ENCODE peak calls at places on chromosomes 11 and 22, in four cellular contexts. One of them, this sample, is unnamed.
A peak's percentile ranks its signal among the peaks of the same experiment; 100 is the strongest.

GRCh38 chr11:61598886-61599868 is 18.3 kb upstream of the SYT7 start:
- DNase-seq in foreskin fibroblast: peak; percentile 37
- DNase-seq in astrocyte: peak; percentile 82
- DNase-seq in fibroblast of the aortic adventitia: peak; percentile 86
- DNase-seq in this sample: no peak

GRCh38 chr11:45400594-45400993 is 114.5 kb upstream of the SYT13 start:
- DNase-seq in astrocyte: peak; percentile 78
- DNase-seq in fibroblast of the aortic adventitia: peak; percentile 52
- DNase-seq in foreskin fibroblast: peak; percentile 88
- DNase-seq in this sample: peak; percentile 32

GRCh38 chr22:50082961-50083461 is 2.2 kb downstream of the MLC1 start:
- DNase-seq in astrocyte: no peak
- DNase-seq in fibroblast of the aortic adventitia: no peak
- DNase-seq in foreskin fibroblast: no peak
- DNase-seq in this sample: no peak

GRCh38 chr11:77619576-77620198 is 17.9 kb downstream of the CLNS1A start:
- DNase-seq in astrocyte: peak; percentile 19
- DNase-seq in fibroblast of the aortic adventitia: peak; percentile 71
- DNase-seq in foreskin fibroblast: peak; percentile 25
- DNase-seq in this sample: no peak

GRCh38 chr22:29315286-29316195 is at the start of gene RASL10A:
- DNase-seq in astrocyte: no peak
- DNase-seq in fibroblast of the aortic adventitia: no peak
- DNase-seq in foreskin fibroblast: no peak
- DNase-seq in this sample: no peak

GRCh38 chr11:128579790-128580504 is 7.4 kb downstream of the ETS1 start:
- DNase-seq in foreskin fibroblast: no peak
- DNase-seq in astrocyte: no peak
- DNase-seq in fibroblast of the aortic adventitia: no peak
- DNase-seq in this sample: no peak

GRCh38 chr11:118306556-118306955 is 2.0 kb downstream of the CD3E start:
- DNase-seq in astrocyte: no peak
- DNase-seq in fibroblast of the aortic adventitia: no peak
- DNase-seq in foreskin fibroblast: no peak
- DNase-seq in this sample: no peak

GRCh38 chr11:121367434-121367833 is 74.9 kb downstream of the SC5D start:
- DNase-seq in astrocyte: no peak
- DNase-seq in foreskin fibroblast: no peak
- DNase-seq in fibroblast of the aortic adventitia: peak; percentile 7
- DNase-seq in this sample: no peak

GRCh38 chr11:73404048-73404447 is 27.8 kb downstream of the RELT start:
- DNase-seq in astrocyte: no peak
- DNase-seq in foreskin fibroblast: peak; percentile 41
- DNase-seq in fibroblast of the aortic adventitia: peak; percentile 49
- DNase-seq in this sample: no peak

GRCh38 chr11:69137148-69137844 is 18.4 kb upstream of the SMIM38 start:
- DNase-seq in foreskin fibroblast: no peak
- DNase-seq in fibroblast of the aortic adventitia: no peak
- DNase-seq in astrocyte: no peak
- DNase-seq in this sample: no peak

GRCh38 chr11:17506314-17506713 is 29.7 kb upstream of the ABCC8 start:
- DNase-seq in fibroblast of the aortic adventitia: no peak
- DNase-seq in foreskin fibroblast: no peak
- DNase-seq in astrocyte: no peak
- DNase-seq in this sample: no peak

GRCh38 chr11:35566885-35567284 is 41.5 kb upstream of the PAMR1 start:
- DNase-seq in foreskin fibroblast: no peak
- DNase-seq in fibroblast of the aortic adventitia: no peak
- DNase-seq in astrocyte: no peak
- DNase-seq in this sample: no peak

GRCh38 chr22:23192133-23192532 is 11.8 kb downstream of the BCR start:
- DNase-seq in foreskin fibroblast: no peak
- DNase-seq in astrocyte: no peak
- DNase-seq in fibroblast of the aortic adventitia: no peak
- DNase-seq in this sample: no peak

GRCh38 chr11:61768376-61769076 is 16.1 kb downstream of the MYRF start:
- DNase-seq in fibroblast of the aortic adventitia: no peak
- DNase-seq in foreskin fibroblast: no peak
- DNase-seq in astrocyte: no peak
- DNase-seq in this sample: no peak

GRCh38 chr11:11366793-11367192 is 13.7 kb upstream of the CSNK2A3 start:
- DNase-seq in fibroblast of the aortic adventitia: peak; percentile 30
- DNase-seq in astrocyte: no peak
- DNase-seq in foreskin fibroblast: no peak
- DNase-seq in this sample: no peak

GRCh38 chr11:47616726-47617416 is 22.7 kb upstream of the C1QTNF4 start:
- DNase-seq in astrocyte: peak; percentile 52
- DNase-seq in foreskin fibroblast: peak; percentile 72
- DNase-seq in fibroblast of the aortic adventitia: peak; percentile 90
- DNase-seq in this sample: no peak

GRCh38 chr11:61607920-61608599 is 27.2 kb upstream of the SYT7 start:
- DNase-seq in fibroblast of the aortic adventitia: no peak
- DNase-seq in astrocyte: no peak
- DNase-seq in foreskin fibroblast: no peak
- DNase-seq in this sample: no peak

GRCh38 chr22:44758354-44758969 is 6.1 kb downstream of the ARHGAP8 start:
- DNase-seq in foreskin fibroblast: no peak
- DNase-seq in astrocyte: peak; percentile 58
- DNase-seq in fibroblast of the aortic adventitia: peak; percentile 70
- DNase-seq in this sample: no peak

GRCh38 chr11:74780277-74780870 is 31.7 kb downstream of the RNF169 start:
- DNase-seq in astrocyte: no peak
- DNase-seq in fibroblast of the aortic adventitia: peak; percentile 47
- DNase-seq in foreskin fibroblast: no peak
- DNase-seq in this sample: no peak

GRCh38 chr11:69661413-69661715 is 13.8 kb downstream of the LTO1 start:
- DNase-seq in astrocyte: no peak
- DNase-seq in foreskin fibroblast: no peak
- DNase-seq in fibroblast of the aortic adventitia: no peak
- DNase-seq in this sample: no peak

GRCh38 chr11:80007616-80008015 is 566.8 kb upstream of the TENM4 start:
- DNase-seq in foreskin fibroblast: no peak
- DNase-seq in astrocyte: no peak
- DNase-seq in fibroblast of the aortic adventitia: no peak
- DNase-seq in this sample: no peak

DNA sequence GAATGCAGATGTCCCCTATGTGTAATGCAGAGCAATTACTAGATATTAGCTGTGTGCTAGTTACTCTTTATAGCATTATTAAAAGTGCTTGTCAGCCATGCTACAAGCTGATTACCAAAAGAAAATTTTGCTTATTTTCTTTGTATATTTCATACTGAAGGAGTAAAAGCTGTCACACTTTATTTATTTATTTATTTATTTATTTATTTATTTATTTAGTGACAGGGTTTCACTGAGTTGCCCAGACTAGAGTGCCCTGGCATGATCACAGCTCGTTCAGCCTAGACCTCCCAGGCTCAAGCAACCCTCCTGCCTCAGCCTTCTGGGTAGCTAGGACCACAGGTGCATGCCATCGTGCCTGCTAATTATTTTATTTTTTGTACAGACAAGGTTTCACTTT is 4.3 kb upstream of the MTNR1B start:
- DNase-seq in foreskin fibroblast: no peak
- DNase-seq in astrocyte: no peak
- DNase-seq in fibroblast of the aortic adventitia: no peak
- DNase-seq in this sample: no peak
- H3K4me3 ChIP-seq in foreskin fibroblast: no peak overlapping the region
- H3K4me3 ChIP-seq in astrocyte: no peak overlapping the region
- H3K4me3 ChIP-seq in fibroblast of the aortic adventitia: no peak overlapping the region
- H3K4me3 ChIP-seq in this sample: no peak overlapping the region

DNA sequence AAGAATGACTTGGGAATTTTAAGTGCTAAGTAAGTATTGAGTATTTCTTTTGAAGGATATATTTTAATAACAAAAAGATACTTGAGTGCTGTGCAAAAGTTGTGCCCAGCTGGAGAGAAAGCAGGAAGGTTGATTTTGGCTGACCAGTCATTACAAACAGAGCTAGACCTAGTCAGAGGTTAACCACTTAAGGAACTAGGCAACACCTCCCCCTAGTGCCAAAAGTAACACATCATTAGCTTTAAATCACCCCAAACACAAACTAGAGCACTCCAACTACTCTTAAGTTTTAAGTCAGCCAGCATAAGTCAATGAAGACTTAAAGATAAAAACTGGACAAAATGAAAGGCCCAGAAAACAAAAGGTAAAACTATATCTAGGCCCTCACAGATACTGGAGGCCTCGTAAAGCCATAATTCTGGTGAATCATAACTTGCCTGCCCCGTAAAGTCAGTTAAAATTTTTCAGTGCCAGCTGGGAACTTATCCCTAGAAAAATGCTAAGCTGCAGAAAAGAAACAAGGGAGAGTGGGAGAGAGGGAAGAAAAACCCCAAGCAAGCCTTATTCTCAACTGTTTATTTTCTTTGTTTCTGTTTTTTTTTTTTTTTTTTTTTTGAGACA is 4.6 kb downstream of the TMEM9B start:
- DNase-seq in astrocyte: peak; percentile 71
- DNase-seq in fibroblast of the aortic adventitia: peak; percentile 94
- DNase-seq in foreskin fibroblast: peak; percentile 58
- DNase-seq in this sample: peak; percentile 22
- TF ChIP-seq CTCF in astrocyte: peak; percentile 80
- TF ChIP-seq CTCF in fibroblast of the aortic adventitia: peak; percentile 61
- TF ChIP-seq CTCF in foreskin fibroblast: peak; percentile 50
- TF ChIP-seq CTCF in this sample: peak; percentile 66

GRCh38 chr11:126061707-126062678 is 673 bp downstream of the CDON start:
- DNase-seq in astrocyte: no peak
- DNase-seq in fibroblast of the aortic adventitia: peak; percentile 53
- DNase-seq in foreskin fibroblast: peak; percentile 8
- DNase-seq in this sample: no peak

GRCh38 chr11:126058090-126058489 is 4.6 kb downstream of the CDON start:
- DNase-seq in foreskin fibroblast: no peak
- DNase-seq in astrocyte: no peak
- DNase-seq in fibroblast of the aortic adventitia: no peak
- DNase-seq in this sample: no peak

GRCh38 chr11:126060651-126061220 is 1.9 kb downstream of the CDON start:
- DNase-seq in fibroblast of the aortic adventitia: no peak
- DNase-seq in astrocyte: no peak
- DNase-seq in foreskin fibroblast: no peak
- DNase-seq in this sample: no peak

GRCh38 chr11:126062679-126063509 is at the start of gene CDON:
- DNase-seq in astrocyte: peak; percentile 75
- DNase-seq in foreskin fibroblast: peak; percentile 91
- DNase-seq in fibroblast of the aortic adventitia: peak; percentile 93
- DNase-seq in this sample: peak; percentile 27

DNA sequence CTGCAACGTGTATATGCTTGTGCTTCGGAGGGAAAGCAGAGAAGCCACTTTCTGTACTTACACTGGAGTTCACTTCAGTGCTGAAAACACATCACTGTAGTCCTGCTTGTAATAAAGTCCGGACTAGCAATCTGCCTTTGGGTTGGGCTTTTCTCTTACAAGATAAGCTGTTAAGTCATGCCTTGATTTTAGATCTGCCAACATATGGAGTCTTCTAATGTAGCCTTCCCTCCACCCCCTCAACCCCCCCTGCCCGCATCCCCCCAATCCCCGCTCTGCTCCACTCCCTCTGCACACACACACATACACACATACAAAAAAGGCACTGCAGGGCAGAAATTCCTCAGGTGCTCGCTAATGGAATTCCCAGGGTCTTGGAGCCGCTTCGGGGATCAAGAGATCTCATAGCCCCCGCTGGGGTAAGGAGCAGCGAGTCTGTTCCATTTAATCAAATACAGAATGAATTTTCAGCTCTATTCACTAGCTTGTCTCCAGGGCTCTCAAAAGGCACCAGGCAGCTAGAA is 3.4 kb downstream of the CDON start:
- DNase-seq in fibroblast of the aortic adventitia: no peak
- DNase-seq in astrocyte: no peak
- DNase-seq in foreskin fibroblast: no peak
- DNase-seq in this sample: no peak
- H3K4me3 ChIP-seq in fibroblast of the aortic adventitia: no peak overlapping the region
- H3K4me3 ChIP-seq in astrocyte: no peak overlapping the region
- H3K4me3 ChIP-seq in foreskin fibroblast: no peak overlapping the region
- H3K4me3 ChIP-seq in this sample: no peak overlapping the region

DNA sequence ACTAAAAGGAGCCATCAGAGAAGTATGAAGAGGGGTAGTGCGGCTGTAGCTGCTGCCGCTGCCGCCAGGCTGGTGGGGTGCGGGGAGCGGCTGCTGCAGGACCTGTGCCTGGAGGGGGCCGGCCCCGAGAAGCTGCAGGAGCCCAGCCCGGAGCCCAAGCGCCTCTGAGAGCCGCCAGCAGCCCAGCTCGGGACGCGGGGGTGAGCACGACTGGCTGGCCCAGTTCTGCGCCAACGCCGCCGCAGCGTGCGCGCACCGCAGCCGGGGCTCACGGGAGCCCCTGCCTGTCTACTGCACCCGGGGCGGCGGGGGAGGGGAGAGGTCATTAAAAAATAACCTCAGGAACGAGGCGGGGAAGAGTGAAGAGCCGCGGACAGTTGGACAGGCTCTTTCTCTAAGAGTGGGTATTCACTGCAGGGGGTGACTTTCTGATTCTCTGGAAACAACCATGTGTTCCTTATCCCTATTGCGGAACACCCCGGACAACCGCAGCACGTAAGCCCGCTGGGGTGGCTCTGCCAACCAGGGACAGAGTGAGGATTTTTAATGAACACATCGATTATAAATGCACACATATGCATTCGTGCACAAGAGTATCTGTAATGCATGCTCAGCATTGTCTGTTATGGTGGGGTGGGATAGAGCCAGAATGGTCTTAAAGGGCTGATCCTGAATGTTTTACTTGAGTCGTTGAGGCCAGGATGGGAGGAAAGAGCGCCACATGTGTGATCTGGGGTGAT is 459 bp downstream of the GAS2 start:
- DNase-seq in astrocyte: peak; percentile 10
- DNase-seq in fibroblast of the aortic adventitia: peak; percentile 3
- DNase-seq in foreskin fibroblast: no peak
- DNase-seq in this sample: no peak
- TF ChIP-seq CTCF in astrocyte: no peak
- TF ChIP-seq CTCF in fibroblast of the aortic adventitia: no peak
- TF ChIP-seq CTCF in foreskin fibroblast: no peak
- TF ChIP-seq CTCF in this sample: no peak

DNA sequence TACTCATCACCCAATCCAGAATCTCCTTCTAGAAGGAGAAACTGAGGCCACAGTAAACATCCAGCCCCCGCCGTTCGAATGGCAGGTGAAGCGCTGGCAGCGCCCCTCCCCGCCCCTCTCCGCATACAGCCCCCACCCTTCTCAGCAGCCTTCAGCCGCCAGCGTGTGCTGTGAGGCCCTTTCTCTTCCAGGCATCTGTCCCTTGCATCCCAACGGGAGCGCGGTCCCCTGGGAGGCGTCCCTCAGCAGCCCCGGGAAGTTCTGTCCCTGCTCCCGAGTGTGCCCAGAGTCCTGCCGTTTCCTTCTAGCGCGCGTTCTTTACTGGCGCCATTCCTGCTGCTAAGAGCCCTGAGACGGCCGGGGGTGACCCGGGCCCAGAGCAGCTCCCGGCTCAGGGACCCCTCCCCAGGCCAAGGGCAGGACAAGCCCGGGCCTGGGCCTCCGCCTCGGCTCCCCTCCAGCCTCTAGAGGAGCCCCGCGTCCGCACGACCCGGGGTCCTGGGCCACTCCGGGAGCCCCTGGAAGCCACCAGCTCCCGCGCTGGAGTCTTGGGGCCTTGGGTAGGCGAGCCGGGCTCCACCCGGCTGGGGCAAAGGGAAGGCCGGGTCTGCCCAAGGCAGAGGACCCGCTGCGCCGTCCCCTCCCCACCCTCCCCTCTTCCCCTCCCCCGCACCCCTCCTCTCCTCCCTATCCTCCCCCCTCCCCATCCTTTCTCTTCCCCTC is 450.4 kb downstream of the OPCML start:
- DNase-seq in foreskin fibroblast: no peak
- DNase-seq in astrocyte: no peak
- DNase-seq in fibroblast of the aortic adventitia: no peak
- DNase-seq in this sample: no peak
- H3K4me3 ChIP-seq in foreskin fibroblast: no peak overlapping the region
- H3K4me3 ChIP-seq in astrocyte: no peak overlapping the region
- H3K4me3 ChIP-seq in fibroblast of the aortic adventitia: no peak overlapping the region
- H3K4me3 ChIP-seq in this sample: no peak overlapping the region

This sample was measured in BJ.